ENCODE peak calls at places on chromosomes 13 and 19, in nine cellular contexts. C, V, U, K, S, J, W, E and A are unnamed samples.
A peak's percentile ranks its signal among the peaks of the same experiment; 100 is the strongest.

GRCh38 chr13:41032646-41033396 is 13.7 kb upstream of the ELF1 start:
- DNase-seq in V (no peak), J (no peak), K (no peak), U (no peak), S (no peak), E (no peak), C (no peak), W (no peak), A (peak; percentile 34)

GRCh38 chr19:55036058-55036457 is 2.0 kb downstream of the GP6 start:
- DNase-seq in K (no peak), C (no peak), U (no peak), J (no peak), S (no peak), E (no peak), W (no peak), V (no peak), A (no peak)

GRCh38 chr13:36344886-36345437 is 1.2 kb downstream of the SPART start:
- DNase-seq in U (no peak), S (peak; percentile 19), E (no peak), V (no peak), C (peak; percentile 34), W (peak; percentile 36), J (no peak), K (no peak), A (no peak)

GRCh38 chr19:35495107-35496064 is 5.1 kb upstream of the KRTDAP start:
- DNase-seq in J (peak; percentile 77), V (peak; percentile 87), U (peak; percentile 64), E (peak; percentile 35), W (peak; percentile 86), C (peak; percentile 76), K (peak; percentile 48), S (peak; percentile 87), A (peak; percentile 87)

GRCh38 chr19:17136026-17136425 is 60.4 kb downstream of the MYO9B start:
- DNase-seq in K (no peak), S (no peak), C (peak; percentile 20), V (no peak), U (no peak), E (no peak), W (peak; percentile 37), J (no peak), A (peak; percentile 12)

GRCh38 chr13:109214393-109214792 is 572.0 kb downstream of the IRS2 start:
- DNase-seq in C (no peak), S (no peak), K (no peak), U (no peak), V (no peak), J (no peak), W (no peak), E (no peak), A (peak; percentile 59)

GRCh38 chr19:47266401-47266885 is 8.2 kb upstream of the INAFM1 start:
- DNase-seq in U (no peak), V (no peak), W (no peak), C (no peak), K (no peak), E (no peak), J (no peak), S (no peak), A (no peak)

GRCh38 chr13:46181799-46182490 is at the start of gene LCP1:
- DNase-seq in J (peak; percentile 97), V (no peak), E (no peak), S (peak; percentile 30), U (peak; percentile 83), W (peak; percentile 16), C (no peak), K (peak; percentile 91), A (no peak)

GRCh38 chr19:42129399-42130253 is 2.6 kb downstream of the POU2F2 start:
- DNase-seq in E (no peak), K (peak; percentile 70), W (no peak), C (no peak), U (no peak), S (no peak), V (peak; percentile 84), J (peak; percentile 97), A (peak; percentile 81)

GRCh38 chr19:46650445-46650844 is 10.5 kb downstream of the DACT3 start:
- DNase-seq in C (no peak), J (no peak), E (no peak), K (no peak), U (no peak), W (no peak), V (no peak), S (no peak), A (no peak)

GRCh38 chr19:4742717-4743646 is 19.3 kb upstream of the DPP9 start:
- DNase-seq in W (peak; percentile 65), U (no peak), K (no peak), J (no peak), V (peak; percentile 82), C (peak; percentile 52), S (no peak), E (no peak), A (no peak)

GRCh38 chr19:1098177-1099051 is 3.2 kb upstream of the POLR2E start:
- DNase-seq in S (peak; percentile 80), V (no peak), J (no peak), E (no peak), C (no peak), W (no peak), K (no peak), U (peak; percentile 85), A (peak; percentile 67)

GRCh38 chr19:30878456-30878855 is 470.8 kb downstream of the TSHZ3 start:
- DNase-seq in W (no peak), K (no peak), J (no peak), U (no peak), E (no peak), C (no peak), S (no peak), V (no peak), A (no peak)

GRCh38 chr13:73038064-73038463 is 20.7 kb upstream of the KLF5 start:
- DNase-seq in K (no peak), S (no peak), E (no peak), U (no peak), C (no peak), J (no peak), W (peak; percentile 16), V (no peak), A (no peak)
- TF ChIP-seq EZH2phosphoT487 in K (no peak), S (no peak), E (no peak), U (no peak), C (no peak), J (no peak), W (no peak), V (no peak), A (no peak)

DNA sequence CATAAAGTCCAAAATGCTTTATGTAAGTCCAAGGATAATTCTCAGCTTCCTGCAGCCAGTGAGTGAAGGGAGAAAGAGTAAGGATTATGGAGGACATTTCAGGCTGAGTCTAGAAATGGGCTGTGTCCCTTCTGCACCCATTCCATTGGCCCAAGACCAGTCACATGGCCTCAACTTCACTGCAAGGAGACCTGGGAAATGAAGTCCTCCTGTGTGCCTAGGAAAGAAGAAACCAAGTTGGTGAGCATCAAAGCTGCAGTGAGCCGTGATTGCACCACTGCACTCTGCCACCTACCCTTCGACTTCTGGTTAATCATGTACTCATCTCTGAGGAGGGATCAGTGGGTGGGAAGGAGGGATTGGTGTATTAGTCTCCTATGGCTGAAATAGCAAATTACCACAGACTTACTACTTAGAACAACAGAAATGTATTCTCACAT is 3.6 kb upstream of the CD37 start:
- DNase-seq in J (peak; percentile 91), U (peak; percentile 55), K (peak; percentile 54), V (peak; percentile 63), S (peak; percentile 67), E (peak; percentile 37), W (peak; percentile 74), C (peak; percentile 64), A (peak; percentile 60)
- H3K27ac ChIP-seq in J (peak overlapping the region; percentile 98), U (no peak overlapping the region), K (no peak overlapping the region), V (no peak overlapping the region), S (no peak overlapping the region), E (no peak overlapping the region), W (no peak overlapping the region), C (no peak overlapping the region), A (no peak overlapping the region)

DNA sequence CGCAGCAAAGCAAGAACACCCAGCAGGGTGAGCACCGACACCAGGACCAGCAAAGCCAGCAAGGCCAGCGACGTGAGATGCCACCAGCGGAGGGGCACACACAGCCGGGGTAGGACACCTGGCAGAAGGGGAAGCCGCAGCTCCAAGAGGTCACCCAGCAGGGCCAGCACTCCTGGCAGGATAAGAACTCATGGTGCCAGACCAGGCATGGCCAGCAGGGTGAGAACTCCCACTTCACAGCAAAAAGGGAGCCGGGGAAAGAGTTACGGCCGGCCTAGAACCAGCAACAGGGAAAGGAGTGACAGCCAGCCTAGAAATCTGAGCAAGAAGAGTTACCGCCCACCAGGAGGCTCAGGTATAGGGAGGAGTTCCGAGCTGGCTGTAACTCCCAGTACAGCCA is 486 bp downstream of the SRRM5 start:
- DNase-seq in S (no peak), E (no peak), U (no peak), K (no peak), C (no peak), W (no peak), V (no peak), J (no peak), A (no peak)
- TF ChIP-seq EZH2phosphoT487 in S (no peak), E (no peak), U (no peak), K (no peak), C (no peak), W (no peak), V (no peak), J (no peak), A (no peak)

GRCh38 chr19:14477417-14478112 is 2.4 kb upstream of the PTGER1 start:
- DNase-seq in W (no peak), S (no peak), V (peak; percentile 74), U (no peak), K (no peak), J (no peak), C (no peak), E (no peak), A (no peak)

GRCh38 chr19:14478113-14478545 is 3.0 kb upstream of the PTGER1 start:
- DNase-seq in C (no peak), S (no peak), J (no peak), V (peak; percentile 35), U (no peak), E (no peak), K (no peak), W (no peak), A (no peak)

GRCh38 chr19:14476307-14476662 is 1.1 kb upstream of the PTGER1 start:
- DNase-seq in K (no peak), V (no peak), J (no peak), S (no peak), W (no peak), C (no peak), E (no peak), U (no peak), A (no peak)

GRCh38 chr19:14475251-14476073 is at the start of gene PTGER1:
- DNase-seq in K (no peak), W (peak; percentile 78), U (peak; percentile 68), V (peak; percentile 89), C (peak; percentile 69), S (peak; percentile 74), E (peak; percentile 21), J (no peak), A (peak; percentile 67)

DNA sequence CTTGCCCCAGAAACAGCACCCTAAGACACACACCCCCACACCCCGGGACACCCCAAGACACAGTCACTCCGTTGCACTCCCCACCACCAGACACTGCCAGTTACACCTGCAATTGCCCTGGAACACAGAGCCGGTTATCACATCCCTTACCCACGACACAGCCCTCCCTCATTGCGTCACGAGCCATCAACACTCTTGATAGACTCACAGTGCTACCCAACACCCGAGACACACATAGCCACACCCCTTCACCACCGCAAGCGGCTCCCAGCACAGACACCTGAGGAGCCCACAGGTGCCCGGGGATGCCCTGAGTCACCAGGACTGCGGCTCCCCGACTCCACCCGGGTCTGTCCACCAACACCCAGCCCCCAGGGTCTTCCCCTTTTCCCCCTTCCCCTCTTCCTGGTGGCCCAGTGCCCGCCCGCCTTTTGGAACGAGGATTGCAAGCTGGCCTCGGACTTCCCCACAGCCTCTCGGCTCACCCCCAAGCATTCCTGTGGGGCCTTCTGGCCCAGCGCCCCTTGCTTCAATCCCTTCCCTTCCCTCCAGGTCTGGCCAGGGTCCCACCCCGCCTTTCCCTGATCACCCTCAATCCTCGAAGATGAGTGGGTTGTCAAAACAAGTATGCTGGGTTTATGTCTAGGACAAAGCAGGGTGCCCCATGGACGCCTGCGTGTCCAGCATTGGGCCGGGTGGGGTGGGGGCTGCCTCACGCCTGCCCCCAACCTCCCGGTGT is 1.7 kb upstream of the PTGER1 start:
- DNase-seq in S (peak; percentile 66), J (peak; percentile 24), K (no peak), V (peak; percentile 36), C (no peak), U (peak; percentile 83), E (peak; percentile 48), W (no peak), A (peak; percentile 80)
- H3K27ac ChIP-seq in S (peak overlapping the region; percentile 82), J (no peak overlapping the region), K (no peak overlapping the region), V (peak overlapping the region; percentile 62), C (no peak overlapping the region), U (peak overlapping the region; percentile 61), E (peak overlapping the region; percentile 51), W (no peak overlapping the region), A (no peak overlapping the region)